ENCODE peak calls at places on chromosomes 11 and 22, in six cellular contexts. One of them, this sample, is unnamed.

GRCh38 chr22:44091751-44092150 is 67.6 kb downstream of the PARVB start:
- DNase-seq in activated naive CD4-positive, alpha-beta T cell: no peak
- DNase-seq in stimulated activated CD4-positive, alpha-beta T cell treated with anti-CD3 and anti-CD28 coated beads, Interleukin-12 subunit alpha, Interleukin-12 subunit beta, amount 100 ng/mL, for 4 hours: no peak
- DNase-seq in NCI-H226: no peak
- DNase-seq in AML-193: no peak
- DNase-seq in pons: no peak
- DNase-seq in this sample: no peak

GRCh38 chr11:1201395-1202153 is 21.3 kb upstream of the MUC5B start:
- DNase-seq in activated naive CD4-positive, alpha-beta T cell: no peak
- DNase-seq in pons: no peak
- DNase-seq in NCI-H226: no peak
- DNase-seq in stimulated activated CD4-positive, alpha-beta T cell treated with anti-CD3 and anti-CD28 coated beads, Interleukin-12 subunit alpha, Interleukin-12 subunit beta, amount 100 ng/mL, for 4 hours: no peak
- DNase-seq in AML-193: no peak
- DNase-seq in this sample: no peak

GRCh38 chr11:126426820-126427749 is 71.6 kb downstream of the ST3GAL4 start:
- DNase-seq in NCI-H226: no peak
- DNase-seq in pons: peak
- DNase-seq in AML-193: no peak
- DNase-seq in activated naive CD4-positive, alpha-beta T cell: no peak
- DNase-seq in stimulated activated CD4-positive, alpha-beta T cell treated with anti-CD3 and anti-CD28 coated beads, Interleukin-12 subunit alpha, Interleukin-12 subunit beta, amount 100 ng/mL, for 4 hours: no peak
- DNase-seq in this sample: no peak

GRCh38 chr11:111368285-111368560 is 10.9 kb downstream of the POU2AF1 start:
- DNase-seq in stimulated activated CD4-positive, alpha-beta T cell treated with anti-CD3 and anti-CD28 coated beads, Interleukin-12 subunit alpha, Interleukin-12 subunit beta, amount 100 ng/mL, for 4 hours: no peak
- DNase-seq in NCI-H226: no peak
- DNase-seq in AML-193: no peak
- DNase-seq in pons: no peak
- DNase-seq in activated naive CD4-positive, alpha-beta T cell: no peak
- DNase-seq in this sample: no peak

GRCh38 chr22:42785706-42786499 is 65.2 kb upstream of the A4GALT start:
- DNase-seq in NCI-H226: no peak
- DNase-seq in AML-193: no peak
- DNase-seq in activated naive CD4-positive, alpha-beta T cell: no peak
- DNase-seq in stimulated activated CD4-positive, alpha-beta T cell treated with anti-CD3 and anti-CD28 coated beads, Interleukin-12 subunit alpha, Interleukin-12 subunit beta, amount 100 ng/mL, for 4 hours: no peak
- DNase-seq in pons: no peak
- DNase-seq in this sample: no peak

GRCh38 chr22:45683248-45683647 is 11.6 kb downstream of the ATXN10 start:
- DNase-seq in AML-193: no peak
- DNase-seq in stimulated activated CD4-positive, alpha-beta T cell treated with anti-CD3 and anti-CD28 coated beads, Interleukin-12 subunit alpha, Interleukin-12 subunit beta, amount 100 ng/mL, for 4 hours: no peak
- DNase-seq in activated naive CD4-positive, alpha-beta T cell: no peak
- DNase-seq in pons: peak
- DNase-seq in NCI-H226: no peak
- DNase-seq in this sample: no peak

GRCh38 chr11:65434667-65435179 is 12.1 kb downstream of the NEAT1 start:
- DNase-seq in AML-193: no peak
- DNase-seq in activated naive CD4-positive, alpha-beta T cell: no peak
- DNase-seq in NCI-H226: no peak
- DNase-seq in pons: no peak
- DNase-seq in stimulated activated CD4-positive, alpha-beta T cell treated with anti-CD3 and anti-CD28 coated beads, Interleukin-12 subunit alpha, Interleukin-12 subunit beta, amount 100 ng/mL, for 4 hours: no peak
- DNase-seq in this sample: no peak

GRCh38 chr11:134987223-134987768 is 575.3 kb upstream of the B3GAT1 start:
- DNase-seq in activated naive CD4-positive, alpha-beta T cell: no peak
- DNase-seq in NCI-H226: no peak
- DNase-seq in stimulated activated CD4-positive, alpha-beta T cell treated with anti-CD3 and anti-CD28 coated beads, Interleukin-12 subunit alpha, Interleukin-12 subunit beta, amount 100 ng/mL, for 4 hours: no peak
- DNase-seq in pons: no peak
- DNase-seq in AML-193: no peak
- DNase-seq in this sample: no peak

GRCh38 chr11:47797633-47798032 is 30.5 kb upstream of the FNBP4 start:
- DNase-seq in NCI-H226: peak
- DNase-seq in activated naive CD4-positive, alpha-beta T cell: no peak
- DNase-seq in AML-193: no peak
- DNase-seq in stimulated activated CD4-positive, alpha-beta T cell treated with anti-CD3 and anti-CD28 coated beads, Interleukin-12 subunit alpha, Interleukin-12 subunit beta, amount 100 ng/mL, for 4 hours: peak
- DNase-seq in pons: no peak
- DNase-seq in this sample: no peak

GRCh38 chr22:30413745-30414524 is 11.6 kb upstream of the MTFP1 start:
- DNase-seq in NCI-H226: no peak
- DNase-seq in AML-193: no peak
- DNase-seq in pons: no peak
- DNase-seq in stimulated activated CD4-positive, alpha-beta T cell treated with anti-CD3 and anti-CD28 coated beads, Interleukin-12 subunit alpha, Interleukin-12 subunit beta, amount 100 ng/mL, for 4 hours: no peak
- DNase-seq in activated naive CD4-positive, alpha-beta T cell: no peak
- DNase-seq in this sample: no peak

GRCh38 chr11:77287615-77288273 is 13.7 kb downstream of the GDPD4 start:
- DNase-seq in stimulated activated CD4-positive, alpha-beta T cell treated with anti-CD3 and anti-CD28 coated beads, Interleukin-12 subunit alpha, Interleukin-12 subunit beta, amount 100 ng/mL, for 4 hours: no peak
- DNase-seq in activated naive CD4-positive, alpha-beta T cell: no peak
- DNase-seq in AML-193: no peak
- DNase-seq in NCI-H226: no peak
- DNase-seq in pons: no peak
- DNase-seq in this sample: no peak

GRCh38 chr11:15779518-15779917 is 576.8 kb downstream of the SOX6 start:
- DNase-seq in AML-193: no peak
- DNase-seq in NCI-H226: no peak
- DNase-seq in stimulated activated CD4-positive, alpha-beta T cell treated with anti-CD3 and anti-CD28 coated beads, Interleukin-12 subunit alpha, Interleukin-12 subunit beta, amount 100 ng/mL, for 4 hours: no peak
- DNase-seq in activated naive CD4-positive, alpha-beta T cell: no peak
- DNase-seq in pons: no peak
- DNase-seq in this sample: no peak

GRCh38 chr11:65555693-65556231 is 2.4 kb downstream of the LTBP3 start:
- DNase-seq in stimulated activated CD4-positive, alpha-beta T cell treated with anti-CD3 and anti-CD28 coated beads, Interleukin-12 subunit alpha, Interleukin-12 subunit beta, amount 100 ng/mL, for 4 hours: no peak
- DNase-seq in activated naive CD4-positive, alpha-beta T cell: no peak
- DNase-seq in pons: no peak
- DNase-seq in AML-193: peak
- DNase-seq in NCI-H226: peak
- DNase-seq in this sample: no peak

GRCh38 chr11:12142909-12143308 is 32.5 kb downstream of the MICAL2 start:
- DNase-seq in activated naive CD4-positive, alpha-beta T cell: no peak
- DNase-seq in NCI-H226: no peak
- DNase-seq in stimulated activated CD4-positive, alpha-beta T cell treated with anti-CD3 and anti-CD28 coated beads, Interleukin-12 subunit alpha, Interleukin-12 subunit beta, amount 100 ng/mL, for 4 hours: no peak
- DNase-seq in AML-193: no peak
- DNase-seq in pons: no peak
- DNase-seq in this sample: no peak

GRCh38 chr22:18079706-18080230 is 2.0 kb downstream of the PEX26 start:
- DNase-seq in activated naive CD4-positive, alpha-beta T cell: no peak
- DNase-seq in AML-193: no peak
- DNase-seq in NCI-H226: no peak
- DNase-seq in stimulated activated CD4-positive, alpha-beta T cell treated with anti-CD3 and anti-CD28 coated beads, Interleukin-12 subunit alpha, Interleukin-12 subunit beta, amount 100 ng/mL, for 4 hours: no peak
- DNase-seq in pons: no peak
- DNase-seq in this sample: no peak

GRCh38 chr11:20131744-20132666 is 28.3 kb downstream of the DBX1 start:
- DNase-seq in AML-193: peak
- DNase-seq in activated naive CD4-positive, alpha-beta T cell: peak
- DNase-seq in pons: peak
- DNase-seq in stimulated activated CD4-positive, alpha-beta T cell treated with anti-CD3 and anti-CD28 coated beads, Interleukin-12 subunit alpha, Interleukin-12 subunit beta, amount 100 ng/mL, for 4 hours: peak
- DNase-seq in NCI-H226: peak
- DNase-seq in this sample: peak

GRCh38 chr11:78810489-78811090 is 235.9 kb upstream of the NARS2 start:
- DNase-seq in pons: no peak
- DNase-seq in stimulated activated CD4-positive, alpha-beta T cell treated with anti-CD3 and anti-CD28 coated beads, Interleukin-12 subunit alpha, Interleukin-12 subunit beta, amount 100 ng/mL, for 4 hours: no peak
- DNase-seq in AML-193: no peak
- DNase-seq in activated naive CD4-positive, alpha-beta T cell: no peak
- DNase-seq in NCI-H226: no peak
- DNase-seq in this sample: no peak

GRCh38 chr22:28137036-28137435 is 218.0 kb upstream of the PITPNB start:
- DNase-seq in NCI-H226: peak
- DNase-seq in AML-193: no peak
- DNase-seq in stimulated activated CD4-positive, alpha-beta T cell treated with anti-CD3 and anti-CD28 coated beads, Interleukin-12 subunit alpha, Interleukin-12 subunit beta, amount 100 ng/mL, for 4 hours: no peak
- DNase-seq in activated naive CD4-positive, alpha-beta T cell: no peak
- DNase-seq in pons: no peak
- DNase-seq in this sample: no peak

GRCh38 chr22:21643533-21644357 is 1.6 kb downstream of the SDF2L1 start:
- DNase-seq in NCI-H226: no peak
- DNase-seq in stimulated activated CD4-positive, alpha-beta T cell treated with anti-CD3 and anti-CD28 coated beads, Interleukin-12 subunit alpha, Interleukin-12 subunit beta, amount 100 ng/mL, for 4 hours: no peak
- DNase-seq in AML-193: no peak
- DNase-seq in pons: no peak
- DNase-seq in activated naive CD4-positive, alpha-beta T cell: no peak
- DNase-seq in this sample: no peak

GRCh38 chr11:362642-363442 is 6.5 kb upstream of the B4GALNT4 start:
- DNase-seq in stimulated activated CD4-positive, alpha-beta T cell treated with anti-CD3 and anti-CD28 coated beads, Interleukin-12 subunit alpha, Interleukin-12 subunit beta, amount 100 ng/mL, for 4 hours: no peak
- DNase-seq in pons: no peak
- DNase-seq in activated naive CD4-positive, alpha-beta T cell: no peak
- DNase-seq in AML-193: no peak
- DNase-seq in NCI-H226: no peak
- DNase-seq in this sample: no peak

GRCh38 chr11:86459682-86460460 is 85.2 kb downstream of the CCDC81 start:
- DNase-seq in NCI-H226: peak
- DNase-seq in stimulated activated CD4-positive, alpha-beta T cell treated with anti-CD3 and anti-CD28 coated beads, Interleukin-12 subunit alpha, Interleukin-12 subunit beta, amount 100 ng/mL, for 4 hours: no peak
- DNase-seq in AML-193: no peak
- DNase-seq in activated naive CD4-positive, alpha-beta T cell: no peak
- DNase-seq in pons: peak
- DNase-seq in this sample: no peak

GRCh38 chr11:117574551-117574950 is 222.5 kb downstream of the DSCAML1 start:
- DNase-seq in pons: no peak
- DNase-seq in stimulated activated CD4-positive, alpha-beta T cell treated with anti-CD3 and anti-CD28 coated beads, Interleukin-12 subunit alpha, Interleukin-12 subunit beta, amount 100 ng/mL, for 4 hours: no peak
- DNase-seq in activated naive CD4-positive, alpha-beta T cell: no peak
- DNase-seq in NCI-H226: no peak
- DNase-seq in AML-193: no peak
- DNase-seq in this sample: no peak

GRCh38 chr11:74641289-74641688 is 48.9 kb downstream of the POLD3 start:
- DNase-seq in stimulated activated CD4-positive, alpha-beta T cell treated with anti-CD3 and anti-CD28 coated beads, Interleukin-12 subunit alpha, Interleukin-12 subunit beta, amount 100 ng/mL, for 4 hours: no peak
- DNase-seq in activated naive CD4-positive, alpha-beta T cell: no peak
- DNase-seq in AML-193: no peak
- DNase-seq in NCI-H226: no peak
- DNase-seq in pons: no peak
- DNase-seq in this sample: no peak

GRCh38 chr22:44037519-44038370 is 13.6 kb downstream of the PARVB start:
- DNase-seq in pons: no peak
- DNase-seq in stimulated activated CD4-positive, alpha-beta T cell treated with anti-CD3 and anti-CD28 coated beads, Interleukin-12 subunit alpha, Interleukin-12 subunit beta, amount 100 ng/mL, for 4 hours: no peak
- DNase-seq in AML-193: no peak
- DNase-seq in activated naive CD4-positive, alpha-beta T cell: no peak
- DNase-seq in NCI-H226: peak
- DNase-seq in this sample: no peak

GRCh38 chr11:126591966-126592489 is 236.5 kb downstream of the ST3GAL4 start:
- DNase-seq in stimulated activated CD4-positive, alpha-beta T cell treated with anti-CD3 and anti-CD28 coated beads, Interleukin-12 subunit alpha, Interleukin-12 subunit beta, amount 100 ng/mL, for 4 hours: no peak
- DNase-seq in activated naive CD4-positive, alpha-beta T cell: no peak
- DNase-seq in NCI-H226: no peak
- DNase-seq in pons: no peak
- DNase-seq in AML-193: no peak
- DNase-seq in this sample: no peak

GRCh38 chr11:75571625-75572024 is 9.6 kb downstream of the SERPINH1 start:
- DNase-seq in AML-193: no peak
- DNase-seq in NCI-H226: no peak
- DNase-seq in activated naive CD4-positive, alpha-beta T cell: no peak
- DNase-seq in stimulated activated CD4-positive, alpha-beta T cell treated with anti-CD3 and anti-CD28 coated beads, Interleukin-12 subunit alpha, Interleukin-12 subunit beta, amount 100 ng/mL, for 4 hours: no peak
- DNase-seq in pons: no peak
- DNase-seq in this sample: no peak

GRCh38 chr11:12235945-12236743 is 125.8 kb downstream of the MICAL2 start:
- DNase-seq in pons: peak
- DNase-seq in activated naive CD4-positive, alpha-beta T cell: no peak
- DNase-seq in stimulated activated CD4-positive, alpha-beta T cell treated with anti-CD3 and anti-CD28 coated beads, Interleukin-12 subunit alpha, Interleukin-12 subunit beta, amount 100 ng/mL, for 4 hours: peak
- DNase-seq in AML-193: peak
- DNase-seq in NCI-H226: no peak
- DNase-seq in this sample: no peak

GRCh38 chr22:30267382-30268302 is 991 bp upstream of the OSM start:
- DNase-seq in activated naive CD4-positive, alpha-beta T cell: peak
- DNase-seq in NCI-H226: no peak
- DNase-seq in AML-193: peak
- DNase-seq in stimulated activated CD4-positive, alpha-beta T cell treated with anti-CD3 and anti-CD28 coated beads, Interleukin-12 subunit alpha, Interleukin-12 subunit beta, amount 100 ng/mL, for 4 hours: no peak
- DNase-seq in pons: no peak
- DNase-seq in this sample: no peak

GRCh38 chr22:29328566-29329500 is 13.3 kb upstream of the RASL10A start:
- DNase-seq in NCI-H226: peak
- DNase-seq in stimulated activated CD4-positive, alpha-beta T cell treated with anti-CD3 and anti-CD28 coated beads, Interleukin-12 subunit alpha, Interleukin-12 subunit beta, amount 100 ng/mL, for 4 hours: no peak
- DNase-seq in activated naive CD4-positive, alpha-beta T cell: no peak
- DNase-seq in AML-193: no peak
- DNase-seq in pons: no peak
- DNase-seq in this sample: no peak

GRCh38 chr11:30143098-30143705 is 87.6 kb upstream of the FSHB start:
- DNase-seq in pons: peak
- DNase-seq in NCI-H226: peak
- DNase-seq in activated naive CD4-positive, alpha-beta T cell: no peak
- DNase-seq in stimulated activated CD4-positive, alpha-beta T cell treated with anti-CD3 and anti-CD28 coated beads, Interleukin-12 subunit alpha, Interleukin-12 subunit beta, amount 100 ng/mL, for 4 hours: no peak
- DNase-seq in AML-193: peak
- DNase-seq in this sample: peak

GRCh38 chr22:45276507-45276906 is 8.2 kb upstream of the UPK3A start:
- DNase-seq in activated naive CD4-positive, alpha-beta T cell: no peak
- DNase-seq in NCI-H226: no peak
- DNase-seq in AML-193: no peak
- DNase-seq in pons: no peak
- DNase-seq in stimulated activated CD4-positive, alpha-beta T cell treated with anti-CD3 and anti-CD28 coated beads, Interleukin-12 subunit alpha, Interleukin-12 subunit beta, amount 100 ng/mL, for 4 hours: no peak
- DNase-seq in this sample: no peak

GRCh38 chr11:67584205-67584880 is 731 bp downstream of the GSTP1 start:
- DNase-seq in pons: peak
- DNase-seq in NCI-H226: no peak
- DNase-seq in AML-193: peak
- DNase-seq in activated naive CD4-positive, alpha-beta T cell: peak
- DNase-seq in stimulated activated CD4-positive, alpha-beta T cell treated with anti-CD3 and anti-CD28 coated beads, Interleukin-12 subunit alpha, Interleukin-12 subunit beta, amount 100 ng/mL, for 4 hours: peak
- DNase-seq in this sample: peak